ENCODE peak calls at places on chromosomes 4 and X, in four cellular contexts. One of them, this sample, is unnamed.

GRCh38 chr4:186144596-186145569 is 40.4 kb downstream of the FAM149A start:
- DNase-seq in A549: peak
- DNase-seq in GM12878: no peak
- DNase-seq in HepG2: no peak
- DNase-seq in this sample: no peak

GRCh38 chr4:102317459-102317858 is 27.8 kb downstream of the SLC39A8 start:
- DNase-seq in A549: no peak
- DNase-seq in GM12878: no peak
- DNase-seq in HepG2: no peak
- DNase-seq in this sample: no peak

GRCh38 chr4:180057891-180058643 is 2185.1 kb upstream of the TENM3 start:
- DNase-seq in A549: peak
- DNase-seq in GM12878: no peak
- DNase-seq in HepG2: no peak
- DNase-seq in this sample: no peak

GRCh38 chr4:186227744-186228513 is 622 bp downstream of the KLKB1 start:
- DNase-seq in A549: no peak
- DNase-seq in GM12878: no peak
- DNase-seq in HepG2: no peak
- DNase-seq in this sample: no peak

GRCh38 chrX:107374116-107374515 is 75.3 kb upstream of the FRMPD3 start:
- DNase-seq in A549: no peak
- DNase-seq in GM12878: no peak
- DNase-seq in HepG2: no peak
- DNase-seq in this sample: no peak

GRCh38 chr4:123599920-123600394 is 203.4 kb downstream of the SPRY1 start:
- DNase-seq in A549: no peak
- DNase-seq in GM12878: peak
- DNase-seq in HepG2: peak
- DNase-seq in this sample: peak

GRCh38 chr4:112327950-112328349 is 30.8 kb downstream of the ALPK1 start:
- DNase-seq in A549: peak
- DNase-seq in GM12878: peak
- DNase-seq in HepG2: peak
- DNase-seq in this sample: peak

GRCh38 chr4:33411182-33411581 is 2691.0 kb downstream of the PCDH7 start:
- DNase-seq in A549: no peak
- DNase-seq in GM12878: peak
- DNase-seq in HepG2: no peak
- DNase-seq in this sample: no peak

GRCh38 chr4:26197018-26197779 is 123.6 kb upstream of the RBPJ start:
- DNase-seq in A549: peak
- DNase-seq in GM12878: peak
- DNase-seq in HepG2: no peak
- DNase-seq in this sample: no peak

GRCh38 chrX:151987108-151987507 is 12.6 kb upstream of the GABRE start:
- DNase-seq in A549: no peak
- DNase-seq in GM12878: no peak
- DNase-seq in HepG2: peak
- DNase-seq in this sample: no peak

GRCh38 chr4:36322921-36323354 is 41.5 kb downstream of the DTHD1 start:
- DNase-seq in A549: no peak
- DNase-seq in GM12878: peak
- DNase-seq in HepG2: no peak
- DNase-seq in this sample: no peak

GRCh38 chr4:100876546-100876945 is 358.7 kb upstream of the EMCN start:
- DNase-seq in A549: no peak
- DNase-seq in GM12878: no peak
- DNase-seq in HepG2: no peak
- DNase-seq in this sample: no peak

GRCh38 chr4:108030332-108030731 is 40.6 kb downstream of the HADH start:
- DNase-seq in A549: peak
- DNase-seq in GM12878: no peak
- DNase-seq in HepG2: peak
- DNase-seq in this sample: peak

GRCh38 chr4:151402150-151402865 is 6.7 kb upstream of the FHIP1A start:
- DNase-seq in A549: no peak
- DNase-seq in GM12878: no peak
- DNase-seq in HepG2: no peak
- DNase-seq in this sample: no peak

GRCh38 chr4:106454581-106454980 is 86.0 kb upstream of the GIMD1 start:
- DNase-seq in A549: no peak
- DNase-seq in GM12878: no peak
- DNase-seq in HepG2: no peak
- DNase-seq in this sample: no peak

GRCh38 chrX:143788265-143788664 is 67.7 kb upstream of the SPANXN2 start:
- DNase-seq in A549: peak
- DNase-seq in GM12878: no peak
- DNase-seq in HepG2: no peak
- DNase-seq in this sample: no peak
- TF ChIP-seq CTCF in A549: peak
- TF ChIP-seq CTCF in GM12878: peak
- TF ChIP-seq CTCF in HepG2: no peak
- TF ChIP-seq CTCF in this sample: no peak

GRCh38 chr4:128311659-128312392 is 24.2 kb upstream of the PGRMC2 start:
- DNase-seq in A549: no peak
- DNase-seq in GM12878: no peak
- DNase-seq in HepG2: no peak
- DNase-seq in this sample: no peak
- TF ChIP-seq POLR2AphosphoS2 in A549: no peak
- TF ChIP-seq POLR2AphosphoS2 in GM12878: no peak
- TF ChIP-seq POLR2AphosphoS2 in HepG2: no peak
- TF ChIP-seq POLR2AphosphoS2 in this sample: no peak

DNA sequence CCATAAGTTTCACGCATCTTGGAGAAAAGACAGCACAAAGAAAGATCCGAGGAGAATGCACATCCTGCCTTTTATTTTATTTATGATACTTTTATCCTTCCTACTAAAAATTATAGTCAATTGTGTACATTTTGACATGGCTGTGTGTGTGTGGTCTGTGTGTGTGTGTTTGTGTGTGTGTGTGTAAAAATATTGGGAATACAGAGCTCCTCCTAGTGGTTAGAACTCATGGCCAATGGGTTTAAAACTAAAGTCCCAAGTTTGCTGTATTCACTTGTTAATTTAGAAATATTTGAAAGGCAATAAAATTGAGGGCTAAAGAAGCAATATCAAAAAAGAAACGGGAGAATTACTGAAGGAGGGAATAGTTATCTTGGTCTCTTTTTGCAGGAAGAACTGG is 47.5 kb downstream of the NKX6-1 start:
- DNase-seq in A549: peak
- DNase-seq in GM12878: no peak
- DNase-seq in HepG2: no peak
- DNase-seq in this sample: no peak
- TF ChIP-seq CTCF in A549: peak
- TF ChIP-seq CTCF in GM12878: peak
- TF ChIP-seq CTCF in HepG2: peak
- TF ChIP-seq CTCF in this sample: peak

GRCh38 chr4:2462218-2462991 is 6.5 kb upstream of the RNF4 start:
- DNase-seq in A549: peak
- DNase-seq in GM12878: no peak
- DNase-seq in HepG2: peak
- DNase-seq in this sample: peak
- TF ChIP-seq POLR2AphosphoS2 in A549: no peak
- TF ChIP-seq POLR2AphosphoS2 in GM12878: no peak
- TF ChIP-seq POLR2AphosphoS2 in HepG2: no peak
- TF ChIP-seq POLR2AphosphoS2 in this sample: no peak

DNA sequence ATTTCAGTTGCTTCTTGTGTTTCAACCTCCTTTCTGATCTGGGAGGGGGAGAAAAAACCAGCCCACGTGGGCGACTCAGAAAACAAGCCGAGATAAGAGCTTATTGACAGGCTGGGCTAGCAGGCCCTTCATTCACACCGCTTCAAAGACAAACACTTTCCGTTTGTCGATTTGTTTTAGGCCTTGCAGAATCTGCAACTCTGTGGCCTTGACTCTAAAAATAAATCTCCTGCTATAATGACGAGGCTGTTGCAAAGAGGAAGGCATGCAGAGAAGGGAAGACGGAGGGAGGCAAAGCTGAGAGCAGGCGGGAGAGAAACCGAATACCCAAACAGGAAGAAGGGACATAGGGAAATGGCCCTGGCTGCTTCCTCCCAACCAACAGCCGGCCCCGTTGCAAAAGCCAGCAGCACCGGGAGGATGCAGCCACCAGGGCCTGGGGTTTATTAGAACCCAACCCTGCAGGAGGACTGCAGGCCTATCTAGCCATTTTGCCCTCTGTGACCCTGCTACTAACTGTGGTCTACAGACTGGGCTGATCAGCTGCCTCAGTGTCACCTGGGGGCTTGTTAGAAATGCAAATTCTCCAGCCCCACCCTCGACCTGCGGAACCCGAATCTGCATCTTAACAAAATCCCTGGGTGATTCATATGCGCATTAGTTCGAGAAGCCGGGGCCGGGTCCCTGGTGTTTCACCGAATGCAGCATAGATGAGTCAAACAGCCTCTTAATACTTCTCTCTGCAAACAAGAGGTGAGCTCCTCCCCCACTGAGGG is 325.5 kb downstream of the BCOR start:
- DNase-seq in A549: no peak
- DNase-seq in GM12878: no peak
- DNase-seq in HepG2: peak
- DNase-seq in this sample: peak
- TF ChIP-seq CTCF in A549: no peak
- TF ChIP-seq CTCF in GM12878: no peak
- TF ChIP-seq CTCF in HepG2: no peak
- TF ChIP-seq CTCF in this sample: no peak

GRCh38 chr4:121209171-121209570 is 45.0 kb upstream of the TNIP3 start:
- DNase-seq in A549: no peak
- DNase-seq in GM12878: no peak
- DNase-seq in HepG2: no peak
- DNase-seq in this sample: no peak
- TF ChIP-seq POLR2AphosphoS2 in A549: no peak
- TF ChIP-seq POLR2AphosphoS2 in GM12878: no peak
- TF ChIP-seq POLR2AphosphoS2 in HepG2: no peak
- TF ChIP-seq POLR2AphosphoS2 in this sample: no peak

GRCh38 chrX:46683023-46683422 is 75.9 kb downstream of the SLC9A7 start:
- DNase-seq in A549: peak
- DNase-seq in GM12878: no peak
- DNase-seq in HepG2: peak
- DNase-seq in this sample: no peak
- TF ChIP-seq CTCF in A549: no peak
- TF ChIP-seq CTCF in GM12878: no peak
- TF ChIP-seq CTCF in HepG2: no peak
- TF ChIP-seq CTCF in this sample: no peak

GRCh38 chrX:49276671-49277519 is 7.3 kb downstream of the PPP1R3F start:
- DNase-seq in A549: no peak
- DNase-seq in GM12878: no peak
- DNase-seq in HepG2: no peak
- DNase-seq in this sample: no peak
- TF ChIP-seq POLR2AphosphoS2 in A549: no peak
- TF ChIP-seq POLR2AphosphoS2 in GM12878: no peak
- TF ChIP-seq POLR2AphosphoS2 in HepG2: no peak
- TF ChIP-seq POLR2AphosphoS2 in this sample: no peak

GRCh38 chr4:163344147-163345050 is 707 bp downstream of the NPY5R start:
- DNase-seq in A549: no peak
- DNase-seq in GM12878: no peak
- DNase-seq in HepG2: no peak
- DNase-seq in this sample: no peak

DNA sequence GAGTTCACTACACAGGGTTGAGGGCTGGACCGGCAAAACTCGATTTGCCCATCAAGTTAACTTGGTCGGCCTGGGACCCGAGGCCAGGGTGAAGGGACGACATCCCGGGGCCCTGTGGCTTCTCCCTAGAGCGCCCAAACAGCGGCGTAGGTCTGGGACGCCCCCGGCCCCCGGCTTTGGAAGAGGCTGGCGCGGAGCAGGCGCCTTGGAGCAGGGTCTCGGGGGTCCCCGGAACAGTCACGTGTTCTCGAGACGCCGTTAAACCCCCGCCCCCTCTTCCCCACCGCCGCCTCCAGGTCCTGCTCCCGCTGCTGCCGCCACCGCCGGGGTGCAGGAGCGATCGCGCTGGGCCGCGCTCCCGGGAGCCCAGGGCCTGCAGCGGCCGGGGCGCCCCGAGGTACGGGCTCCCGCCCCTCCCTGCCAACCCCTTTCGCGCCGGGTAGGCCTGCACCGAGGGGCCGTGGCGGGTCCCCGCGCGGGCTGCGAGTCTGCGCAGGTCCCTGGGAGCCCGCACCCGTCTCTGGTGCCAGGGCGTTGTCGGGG is at the start of gene NPY5R:
- DNase-seq in A549: no peak
- DNase-seq in GM12878: no peak
- DNase-seq in HepG2: no peak
- DNase-seq in this sample: no peak
- TF ChIP-seq CTCF in A549: no peak
- TF ChIP-seq CTCF in GM12878: no peak
- TF ChIP-seq CTCF in HepG2: no peak
- TF ChIP-seq CTCF in this sample: no peak